ENCODE peak calls at places on chromosome 10, in nine cellular contexts. One of them, this sample, is unnamed.

GRCh38 chr10:42888504-42889095 is 106.0 kb downstream of the BMS1 start:
- DNase-seq in AG04450: no peak
- DNase-seq in dorsolateral prefrontal cortex: no peak
- DNase-seq in astrocyte of the spinal cord: no peak
- DNase-seq in OCI-LY7: no peak
- DNase-seq in colonic mucosa: no peak
- DNase-seq in fibroblast of the aortic adventitia: no peak
- DNase-seq in AG09309: no peak
- DNase-seq in glutamatergic neuron: no peak
- DNase-seq in this sample: no peak

GRCh38 chr10:124935946-124936345 is 6.0 kb upstream of the ZRANB1 start:
- DNase-seq in AG04450: no peak
- DNase-seq in dorsolateral prefrontal cortex: no peak
- DNase-seq in astrocyte of the spinal cord: no peak
- DNase-seq in OCI-LY7: no peak
- DNase-seq in colonic mucosa: no peak
- DNase-seq in fibroblast of the aortic adventitia: no peak
- DNase-seq in AG09309: no peak
- DNase-seq in glutamatergic neuron: no peak
- DNase-seq in this sample: no peak

GRCh38 chr10:72069751-72070501 is 18.4 kb downstream of the SPOCK2 start:
- DNase-seq in AG04450: no peak
- DNase-seq in dorsolateral prefrontal cortex: no peak
- DNase-seq in astrocyte of the spinal cord: no peak
- DNase-seq in OCI-LY7: no peak
- DNase-seq in colonic mucosa: no peak
- DNase-seq in fibroblast of the aortic adventitia: no peak
- DNase-seq in AG09309: no peak
- DNase-seq in glutamatergic neuron: no peak
- DNase-seq in this sample: peak

GRCh38 chr10:31188792-31189406 is 130.1 kb upstream of the ZEB1 start:
- DNase-seq in AG04450: no peak
- DNase-seq in dorsolateral prefrontal cortex: no peak
- DNase-seq in astrocyte of the spinal cord: peak
- DNase-seq in OCI-LY7: no peak
- DNase-seq in colonic mucosa: no peak
- DNase-seq in fibroblast of the aortic adventitia: peak
- DNase-seq in AG09309: no peak
- DNase-seq in glutamatergic neuron: no peak
- DNase-seq in this sample: no peak

GRCh38 chr10:92829042-92829785 is 19.1 kb upstream of the EXOC6 start:
- DNase-seq in AG04450: no peak
- DNase-seq in dorsolateral prefrontal cortex: no peak
- DNase-seq in astrocyte of the spinal cord: no peak
- DNase-seq in OCI-LY7: no peak
- DNase-seq in colonic mucosa: no peak
- DNase-seq in fibroblast of the aortic adventitia: no peak
- DNase-seq in AG09309: no peak
- DNase-seq in glutamatergic neuron: no peak
- DNase-seq in this sample: no peak

GRCh38 chr10:89428873-89429272 is 14.5 kb downstream of the IFIT5 start:
- DNase-seq in AG04450: no peak
- DNase-seq in dorsolateral prefrontal cortex: no peak
- DNase-seq in astrocyte of the spinal cord: no peak
- DNase-seq in OCI-LY7: no peak
- DNase-seq in colonic mucosa: no peak
- DNase-seq in fibroblast of the aortic adventitia: no peak
- DNase-seq in AG09309: no peak
- DNase-seq in glutamatergic neuron: no peak
- DNase-seq in this sample: no peak

GRCh38 chr10:131786756-131787605 is 113.8 kb upstream of the PPP2R2D start:
- DNase-seq in AG04450: no peak
- DNase-seq in dorsolateral prefrontal cortex: peak
- DNase-seq in astrocyte of the spinal cord: peak
- DNase-seq in OCI-LY7: peak
- DNase-seq in colonic mucosa: peak
- DNase-seq in fibroblast of the aortic adventitia: peak
- DNase-seq in AG09309: no peak
- DNase-seq in glutamatergic neuron: no peak
- DNase-seq in this sample: peak

GRCh38 chr10:60856405-60856804 is 78.1 kb downstream of the CDK1 start:
- DNase-seq in AG04450: no peak
- DNase-seq in dorsolateral prefrontal cortex: no peak
- DNase-seq in astrocyte of the spinal cord: no peak
- DNase-seq in OCI-LY7: no peak
- DNase-seq in colonic mucosa: no peak
- DNase-seq in fibroblast of the aortic adventitia: no peak
- DNase-seq in AG09309: no peak
- DNase-seq in glutamatergic neuron: no peak
- DNase-seq in this sample: no peak

GRCh38 chr10:93797825-93798224 is 40.1 kb downstream of the LGI1 start:
- DNase-seq in AG04450: no peak
- DNase-seq in dorsolateral prefrontal cortex: no peak
- DNase-seq in astrocyte of the spinal cord: no peak
- DNase-seq in OCI-LY7: no peak
- DNase-seq in colonic mucosa: no peak
- DNase-seq in fibroblast of the aortic adventitia: no peak
- DNase-seq in AG09309: no peak
- DNase-seq in glutamatergic neuron: no peak
- DNase-seq in this sample: no peak

GRCh38 chr10:73591578-73591902 is 398 bp upstream of the USP54 start:
- DNase-seq in AG04450: no peak
- DNase-seq in dorsolateral prefrontal cortex: no peak
- DNase-seq in astrocyte of the spinal cord: no peak
- DNase-seq in OCI-LY7: peak
- DNase-seq in colonic mucosa: no peak
- DNase-seq in fibroblast of the aortic adventitia: no peak
- DNase-seq in AG09309: no peak
- DNase-seq in glutamatergic neuron: no peak
- DNase-seq in this sample: no peak

GRCh38 chr10:75508239-75508813 is 76.9 kb downstream of the LRMDA start:
- DNase-seq in AG04450: no peak
- DNase-seq in dorsolateral prefrontal cortex: no peak
- DNase-seq in astrocyte of the spinal cord: peak
- DNase-seq in OCI-LY7: no peak
- DNase-seq in colonic mucosa: no peak
- DNase-seq in fibroblast of the aortic adventitia: peak
- DNase-seq in AG09309: peak
- DNase-seq in glutamatergic neuron: no peak
- DNase-seq in this sample: no peak

GRCh38 chr10:77160679-77161078 is 476.9 kb downstream of the KCNMA1 start:
- DNase-seq in AG04450: peak
- DNase-seq in dorsolateral prefrontal cortex: no peak
- DNase-seq in astrocyte of the spinal cord: peak
- DNase-seq in OCI-LY7: no peak
- DNase-seq in colonic mucosa: peak
- DNase-seq in fibroblast of the aortic adventitia: peak
- DNase-seq in AG09309: peak
- DNase-seq in glutamatergic neuron: no peak
- DNase-seq in this sample: no peak

GRCh38 chr10:22656056-22656455 is 58.3 kb downstream of the PIP4K2A start:
- DNase-seq in AG04450: no peak
- DNase-seq in dorsolateral prefrontal cortex: no peak
- DNase-seq in astrocyte of the spinal cord: no peak
- DNase-seq in OCI-LY7: no peak
- DNase-seq in colonic mucosa: no peak
- DNase-seq in fibroblast of the aortic adventitia: no peak
- DNase-seq in AG09309: no peak
- DNase-seq in glutamatergic neuron: no peak
- DNase-seq in this sample: no peak

GRCh38 chr10:22658745-22659410 is 55.5 kb downstream of the PIP4K2A start:
- DNase-seq in AG04450: no peak
- DNase-seq in dorsolateral prefrontal cortex: no peak
- DNase-seq in astrocyte of the spinal cord: peak
- DNase-seq in OCI-LY7: no peak
- DNase-seq in colonic mucosa: no peak
- DNase-seq in fibroblast of the aortic adventitia: peak
- DNase-seq in AG09309: no peak
- DNase-seq in glutamatergic neuron: no peak
- DNase-seq in this sample: no peak

GRCh38 chr10:22655312-22655973 is 58.9 kb downstream of the PIP4K2A start:
- DNase-seq in AG04450: peak
- DNase-seq in dorsolateral prefrontal cortex: no peak
- DNase-seq in astrocyte of the spinal cord: peak
- DNase-seq in OCI-LY7: no peak
- DNase-seq in colonic mucosa: no peak
- DNase-seq in fibroblast of the aortic adventitia: peak
- DNase-seq in AG09309: peak
- DNase-seq in glutamatergic neuron: no peak
- DNase-seq in this sample: peak

GRCh38 chr10:22657566-22658190 is 56.7 kb downstream of the PIP4K2A start:
- DNase-seq in AG04450: no peak
- DNase-seq in dorsolateral prefrontal cortex: no peak
- DNase-seq in astrocyte of the spinal cord: peak
- DNase-seq in OCI-LY7: no peak
- DNase-seq in colonic mucosa: no peak
- DNase-seq in fibroblast of the aortic adventitia: peak
- DNase-seq in AG09309: no peak
- DNase-seq in glutamatergic neuron: no peak
- DNase-seq in this sample: no peak

DNA sequence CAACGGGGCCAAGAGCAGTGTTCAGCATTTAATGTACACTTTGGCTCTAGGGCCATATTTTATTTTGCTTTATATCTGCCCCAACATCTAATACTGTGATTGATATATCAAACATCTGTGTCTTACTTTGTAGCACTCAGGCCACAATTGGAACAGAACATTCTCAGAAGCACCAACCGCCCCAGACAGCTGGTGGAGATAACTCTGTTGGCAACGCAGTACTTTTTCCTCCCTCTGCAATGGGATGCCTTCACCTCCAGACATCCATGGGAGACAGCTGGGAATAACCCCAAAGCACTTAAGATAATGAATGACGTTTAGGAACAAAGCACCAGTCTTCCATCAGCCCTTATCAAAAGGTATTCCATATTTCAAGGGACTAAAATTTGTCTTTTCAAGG is 57.4 kb downstream of the PIP4K2A start:
- DNase-seq in AG04450: no peak
- DNase-seq in dorsolateral prefrontal cortex: no peak
- DNase-seq in astrocyte of the spinal cord: no peak
- DNase-seq in OCI-LY7: no peak
- DNase-seq in colonic mucosa: no peak
- DNase-seq in fibroblast of the aortic adventitia: no peak
- DNase-seq in AG09309: no peak
- DNase-seq in glutamatergic neuron: no peak
- DNase-seq in this sample: no peak
- TF ChIP-seq CTCF in AG04450: no peak
- TF ChIP-seq CTCF in dorsolateral prefrontal cortex: no peak
- TF ChIP-seq CTCF in astrocyte of the spinal cord: no peak
- TF ChIP-seq CTCF in OCI-LY7: no peak
- TF ChIP-seq CTCF in colonic mucosa: no peak
- TF ChIP-seq CTCF in fibroblast of the aortic adventitia: no peak
- TF ChIP-seq CTCF in AG09309: no peak
- TF ChIP-seq CTCF in glutamatergic neuron: no peak
- TF ChIP-seq CTCF in this sample: no peak

DNA sequence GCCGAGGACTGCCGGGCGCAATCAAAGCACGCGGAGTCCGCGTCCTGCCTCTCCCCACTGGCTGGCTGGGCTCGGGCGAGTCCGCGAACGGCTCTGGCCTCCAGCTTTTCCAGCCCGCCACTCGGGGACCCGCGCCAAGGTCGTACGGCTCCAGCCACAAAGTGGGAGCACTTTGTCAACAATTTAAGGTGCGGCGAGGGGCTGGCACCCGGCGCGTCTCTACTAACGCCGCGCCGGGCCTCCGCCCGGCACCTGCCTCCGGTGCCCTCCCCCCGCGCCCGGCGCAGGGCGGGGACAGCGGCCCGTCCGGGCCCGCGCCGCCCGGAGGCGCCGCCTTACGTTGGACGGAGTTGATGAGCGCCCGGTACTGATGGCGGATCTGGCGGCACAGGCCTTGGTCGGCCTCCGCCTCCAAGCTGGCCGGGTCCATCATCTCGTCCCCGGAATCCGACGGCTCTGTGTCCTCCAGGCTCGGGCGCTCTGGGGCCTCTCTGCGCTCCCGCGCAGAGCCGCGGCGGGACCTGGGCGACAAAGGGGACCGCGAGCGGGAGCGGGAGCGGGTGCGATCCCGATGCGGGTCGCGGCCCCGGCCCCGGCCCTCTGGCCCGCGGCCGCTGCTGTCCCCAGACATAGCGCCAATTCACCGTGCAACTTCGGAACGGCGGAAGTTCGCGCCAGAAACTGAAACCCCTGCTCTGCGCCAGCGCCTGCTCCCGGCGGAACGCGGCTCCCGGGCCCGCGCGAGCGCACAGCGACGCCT is at the start of gene NSMCE4A:
- DNase-seq in AG04450: peak
- DNase-seq in dorsolateral prefrontal cortex: peak
- DNase-seq in astrocyte of the spinal cord: peak
- DNase-seq in OCI-LY7: peak
- DNase-seq in colonic mucosa: peak
- DNase-seq in fibroblast of the aortic adventitia: peak
- DNase-seq in AG09309: no peak
- DNase-seq in glutamatergic neuron: peak
- DNase-seq in this sample: peak
- TF ChIP-seq CTCF in AG04450: peak
- TF ChIP-seq CTCF in dorsolateral prefrontal cortex: no peak
- TF ChIP-seq CTCF in astrocyte of the spinal cord: no peak
- TF ChIP-seq CTCF in OCI-LY7: peak
- TF ChIP-seq CTCF in colonic mucosa: peak
- TF ChIP-seq CTCF in fibroblast of the aortic adventitia: no peak
- TF ChIP-seq CTCF in AG09309: peak
- TF ChIP-seq CTCF in glutamatergic neuron: no peak
- TF ChIP-seq CTCF in this sample: peak

GRCh38 chr10:64733980-64734379 is 1212.8 kb downstream of the REEP3 start:
- DNase-seq in AG04450: no peak
- DNase-seq in dorsolateral prefrontal cortex: no peak
- DNase-seq in astrocyte of the spinal cord: peak
- DNase-seq in OCI-LY7: peak
- DNase-seq in colonic mucosa: peak
- DNase-seq in fibroblast of the aortic adventitia: no peak
- DNase-seq in AG09309: no peak
- DNase-seq in glutamatergic neuron: peak
- DNase-seq in this sample: peak
- TF ChIP-seq CTCF in AG04450: no peak
- TF ChIP-seq CTCF in dorsolateral prefrontal cortex: peak
- TF ChIP-seq CTCF in astrocyte of the spinal cord: peak
- TF ChIP-seq CTCF in OCI-LY7: peak
- TF ChIP-seq CTCF in colonic mucosa: peak
- TF ChIP-seq CTCF in fibroblast of the aortic adventitia: no peak
- TF ChIP-seq CTCF in AG09309: no peak
- TF ChIP-seq CTCF in glutamatergic neuron: peak
- TF ChIP-seq CTCF in this sample: peak

DNA sequence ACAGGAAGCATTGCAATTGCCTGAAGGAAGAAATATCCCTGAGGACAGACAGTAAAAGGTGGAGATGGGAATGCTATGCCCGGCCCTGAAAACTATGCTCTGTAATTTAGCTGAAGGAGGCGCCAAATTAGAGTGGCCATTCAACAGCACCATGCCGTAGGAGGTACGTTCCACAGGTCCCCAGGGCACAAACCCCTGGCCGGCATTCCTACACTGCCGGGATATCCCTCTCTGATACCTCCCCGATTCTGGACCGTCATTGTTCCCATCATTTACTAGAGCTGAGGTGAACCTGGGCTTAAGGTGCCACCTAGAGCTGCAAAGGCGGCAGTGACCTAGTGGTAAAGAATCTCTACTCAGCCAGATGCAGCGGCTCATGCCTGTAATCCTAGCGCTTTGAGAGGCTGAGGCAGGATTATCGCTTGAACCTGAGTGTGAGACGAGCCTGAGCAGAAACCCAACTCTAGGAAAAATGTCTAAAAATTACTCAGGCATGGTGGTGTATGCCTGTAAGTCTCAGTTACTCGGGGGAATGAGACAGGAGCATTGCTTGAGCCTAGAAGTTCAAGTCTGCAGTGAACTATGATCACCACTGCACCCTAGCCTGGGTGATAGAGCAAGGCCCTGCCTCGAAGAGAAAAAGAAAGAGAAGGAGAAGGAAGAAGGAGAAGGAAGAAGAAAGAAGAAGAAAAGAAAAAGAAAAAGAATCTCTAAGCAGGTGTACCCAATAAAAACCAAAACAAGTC is 53.0 kb upstream of the TNKS2 start:
- DNase-seq in AG04450: no peak
- DNase-seq in dorsolateral prefrontal cortex: no peak
- DNase-seq in astrocyte of the spinal cord: no peak
- DNase-seq in OCI-LY7: no peak
- DNase-seq in colonic mucosa: no peak
- DNase-seq in fibroblast of the aortic adventitia: peak
- DNase-seq in AG09309: no peak
- DNase-seq in glutamatergic neuron: no peak
- DNase-seq in this sample: peak
- TF ChIP-seq CTCF in AG04450: peak
- TF ChIP-seq CTCF in dorsolateral prefrontal cortex: no peak
- TF ChIP-seq CTCF in astrocyte of the spinal cord: peak
- TF ChIP-seq CTCF in OCI-LY7: no peak
- TF ChIP-seq CTCF in colonic mucosa: no peak
- TF ChIP-seq CTCF in fibroblast of the aortic adventitia: peak
- TF ChIP-seq CTCF in AG09309: peak
- TF ChIP-seq CTCF in glutamatergic neuron: no peak
- TF ChIP-seq CTCF in this sample: peak